ENCODE peak calls at places on chromosomes 6 and 20, in four cellular contexts. P is cardiac muscle cell; H is CD8-positive, alpha-beta memory T cell; Q is brain microvascular endothelial cell. M is an unnamed sample. For H3K27me3, the result is how much of the 10 kb centered on the place peaks cover.

GRCh38 chr20:62201173-62202082 is 18.6 kb downstream of the MTG2 start:
- DNase-seq in H (no peak), P (no peak), Q (no peak), M (no peak)

GRCh38 chr6:87705070-87705691 is 3.1 kb upstream of the AKIRIN2 start:
- DNase-seq in P (no peak), Q (peak), H (no peak), M (no peak)

GRCh38 chr6:132969188-132969587 is 154.8 kb downstream of the RPS12 start:
- DNase-seq in Q (no peak), P (no peak), H (no peak), M (no peak)

GRCh38 chr6:121592261-121592935 is 157.0 kb downstream of the GJA1 start:
- DNase-seq in Q (no peak), H (no peak), P (no peak), M (no peak)

GRCh38 chr20:25281541-25281991 is 33.7 kb downstream of the PYGB start:
- DNase-seq in Q (no peak), P (no peak), H (no peak), M (no peak)

GRCh38 chr20:31661625-31662371 is 24.1 kb downstream of the COX4I2 start:
- DNase-seq in H (peak), Q (peak), P (peak), M (no peak)

GRCh38 chr6:4470698-4471210 is 305.4 kb upstream of the CDYL start:
- DNase-seq in H (no peak), P (no peak), Q (no peak), M (no peak)

GRCh38 chr6:163750436-163751031 is 336.0 kb downstream of the QKI start:
- DNase-seq in H (no peak), Q (no peak), P (no peak), M (no peak)

DNA sequence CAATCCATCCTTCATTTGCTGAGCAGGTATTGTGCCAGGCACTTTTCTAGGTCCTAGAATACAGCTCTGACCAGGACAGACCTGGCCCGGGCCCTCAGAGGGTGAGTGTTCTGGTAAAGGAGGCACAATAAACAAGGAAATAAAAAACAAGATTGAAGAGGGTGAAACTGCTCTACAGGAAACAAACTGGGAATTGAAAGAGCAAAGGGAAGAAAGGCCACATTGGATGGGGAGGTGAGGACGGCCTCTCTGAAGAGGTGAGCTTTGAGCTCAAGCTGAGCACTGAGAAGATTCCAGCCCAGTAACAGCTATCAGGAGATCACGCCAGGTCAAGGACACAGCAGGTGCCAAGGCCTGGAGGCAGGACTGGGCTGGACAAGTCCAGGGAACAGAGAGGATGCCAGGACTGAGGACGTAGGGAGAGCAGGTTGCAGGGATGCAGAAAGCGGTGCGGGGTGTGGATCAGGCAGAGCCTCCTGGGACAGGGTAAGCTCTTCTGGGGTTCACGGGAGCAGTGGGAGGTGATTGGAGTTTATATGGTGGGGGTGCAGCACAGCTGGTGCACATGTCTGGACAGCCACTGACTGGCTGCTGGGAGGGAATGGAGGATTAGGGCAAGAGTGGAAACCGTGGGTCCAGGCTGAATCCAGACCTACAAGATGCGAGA is 433.3 kb downstream of the PREX1 start:
- DNase-seq in H (no peak), Q (no peak), P (no peak), M (no peak)
- H3K27me3 ChIP-seq in H (under half), Q (under half), P (under half), M (under half)

GRCh38 chr20:10490706-10491105 is 55.6 kb downstream of the SLX4IP start:
- DNase-seq in Q (no peak), P (no peak), H (no peak), M (no peak)
- H3K27ac ChIP-seq in Q (no peak), P (peak), H (no peak), M (no peak)

GRCh38 chr6:167552961-167553360 is 228.1 kb downstream of the TTLL2 start:
- DNase-seq in P (no peak), H (no peak), Q (no peak), M (no peak)

GRCh38 chr6:167549187-167549586 is 224.3 kb downstream of the TTLL2 start:
- DNase-seq in H (no peak), Q (no peak), P (no peak), M (no peak)

GRCh38 chr6:167553716-167554115 is 228.8 kb downstream of the TTLL2 start:
- DNase-seq in H (no peak), Q (no peak), P (no peak), M (no peak)

GRCh38 chr6:167550936-167551633 is 226.2 kb downstream of the TTLL2 start:
- DNase-seq in P (no peak), Q (no peak), H (no peak), M (no peak)

GRCh38 chr6:167551634-167552630 is 227.0 kb downstream of the TTLL2 start:
- DNase-seq in H (no peak), P (no peak), Q (no peak), M (no peak)
- H3K27me3 ChIP-seq in H (under half), P (under half), Q (under half), M (under half)

GRCh38 chr20:1491891-1492642 is 847 bp upstream of the SIRPB2 start:
- DNase-seq in Q (no peak), P (no peak), H (no peak), M (no peak)

GRCh38 chr20:1496930-1497329 is 5.7 kb upstream of the SIRPB2 start:
- DNase-seq in Q (no peak), H (no peak), P (no peak), M (no peak)

GRCh38 chr20:1490643-1491042 is 577 bp downstream of the SIRPB2 start:
- DNase-seq in P (no peak), H (no peak), Q (no peak), M (no peak)

GRCh38 chr20:1491281-1491840 is at the start of gene SIRPB2:
- DNase-seq in H (no peak), P (no peak), Q (no peak), M (no peak)

DNA sequence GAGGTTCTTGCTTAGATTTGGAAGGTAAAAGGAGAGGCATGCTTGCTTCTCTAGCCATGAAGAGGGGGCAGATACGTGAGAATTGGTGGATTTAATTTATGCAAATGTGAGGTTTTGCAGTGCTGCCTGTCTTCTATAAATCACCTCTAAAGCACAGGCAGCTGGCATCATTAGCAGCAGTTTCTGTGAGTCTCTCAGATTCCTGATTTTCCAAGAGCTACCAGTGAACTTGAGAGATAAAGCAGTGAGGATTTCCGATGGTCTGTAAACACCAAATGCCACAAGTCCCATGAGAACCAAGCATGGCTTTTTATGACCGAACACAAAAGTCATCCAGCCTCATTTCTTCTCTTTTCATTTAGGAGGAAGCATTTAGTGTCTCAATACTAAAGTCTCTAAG is 3.2 kb upstream of the SIRPB2 start:
- DNase-seq in H (no peak), P (no peak), Q (no peak), M (no peak)
- H3K27ac ChIP-seq in H (no peak), P (no peak), Q (no peak), M (no peak)

DNA sequence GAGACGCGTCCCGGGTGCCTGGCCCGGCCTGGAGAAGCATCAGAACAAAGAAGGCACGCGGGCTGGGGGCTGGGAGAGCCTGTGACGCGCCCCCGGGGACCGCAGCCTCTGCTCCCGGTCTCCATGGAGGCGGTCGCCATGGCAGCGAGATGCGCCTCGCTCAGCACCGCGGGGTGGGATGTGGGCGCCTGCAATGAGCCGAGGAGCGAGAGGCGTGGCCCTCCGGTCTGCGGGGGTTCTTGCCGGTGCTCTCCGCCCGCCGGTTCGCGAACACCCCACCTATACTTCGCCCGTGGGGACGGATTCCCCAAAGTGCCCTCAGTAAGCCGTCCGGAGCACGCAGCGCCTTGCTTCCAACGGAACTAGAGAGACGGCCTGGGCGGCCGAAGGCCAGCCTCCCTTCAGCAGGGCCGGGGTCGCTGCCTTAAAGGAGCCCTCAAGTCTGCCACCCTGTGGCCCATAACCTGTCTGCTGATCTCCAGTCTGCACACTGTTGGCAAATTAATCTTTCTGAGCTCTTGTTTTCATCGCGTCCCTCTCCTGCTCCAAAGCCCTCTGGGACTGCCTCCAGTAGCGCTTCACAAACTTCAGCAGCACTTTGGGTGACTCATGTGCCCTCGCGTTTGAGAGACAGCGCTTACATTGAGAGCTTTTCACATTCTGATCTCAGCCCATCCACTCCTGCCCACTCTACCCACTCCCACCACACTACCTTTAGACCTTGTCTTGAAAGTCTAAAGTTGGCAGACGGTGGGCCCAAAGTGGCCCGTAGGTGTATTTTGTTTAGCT is 983 bp upstream of the ADISSP start:
- DNase-seq in P (peak), H (peak), Q (peak), M (no peak)
- H3K27me3 ChIP-seq in P (under half), H (under half), Q (under half), M (under half)

M was measured in AG04450.